ENCODE peak calls at places on chromosomes 11 and 22, in ten cellular contexts. One of them, this sample, is unnamed.

GRCh38 chr22:24191893-24192292 is 10.6 kb downstream of the SUSD2 start:
- DNase-seq in AG09309: no peak
- DNase-seq in AG04450: no peak
- DNase-seq in PC-9: no peak
- DNase-seq in A549: no peak
- DNase-seq in CD4-positive, alpha-beta T cell: no peak
- DNase-seq in tibial nerve: no peak
- DNase-seq in cardiac fibroblast: no peak
- DNase-seq in tibial artery: no peak
- DNase-seq in heart right ventricle: no peak
- DNase-seq in this sample: no peak

GRCh38 chr11:84214557-84214956 is 928.4 kb upstream of the CCDC90B start:
- DNase-seq in CD4-positive, alpha-beta T cell: no peak
- DNase-seq in heart right ventricle: no peak
- DNase-seq in tibial nerve: no peak
- DNase-seq in cardiac fibroblast: no peak
- DNase-seq in A549: no peak
- DNase-seq in AG09309: no peak
- DNase-seq in AG04450: no peak
- DNase-seq in PC-9: no peak
- DNase-seq in tibial artery: no peak
- DNase-seq in this sample: no peak

GRCh38 chr11:65616575-65617001 is 1.0 kb downstream of the PCNX3 start:
- DNase-seq in heart right ventricle: no peak
- DNase-seq in PC-9: no peak
- DNase-seq in AG09309: no peak
- DNase-seq in tibial nerve: no peak
- DNase-seq in cardiac fibroblast: no peak
- DNase-seq in CD4-positive, alpha-beta T cell: no peak
- DNase-seq in AG04450: no peak
- DNase-seq in tibial artery: peak; percentile 66
- DNase-seq in A549: no peak
- DNase-seq in this sample: no peak

GRCh38 chr11:72833792-72834501 is 19.7 kb downstream of the ATG16L2 start:
- DNase-seq in PC-9: no peak
- DNase-seq in tibial artery: no peak
- DNase-seq in CD4-positive, alpha-beta T cell: no peak
- DNase-seq in A549: no peak
- DNase-seq in cardiac fibroblast: peak; percentile 34
- DNase-seq in tibial nerve: peak; percentile 78
- DNase-seq in AG04450: no peak
- DNase-seq in AG09309: no peak
- DNase-seq in heart right ventricle: peak; percentile 58
- DNase-seq in this sample: no peak

GRCh38 chr22:48803171-48803992 is 1024.3 kb downstream of the BRD1 start:
- DNase-seq in cardiac fibroblast: no peak
- DNase-seq in tibial nerve: no peak
- DNase-seq in A549: no peak
- DNase-seq in PC-9: no peak
- DNase-seq in heart right ventricle: no peak
- DNase-seq in AG04450: no peak
- DNase-seq in tibial artery: no peak
- DNase-seq in AG09309: no peak
- DNase-seq in CD4-positive, alpha-beta T cell: no peak
- DNase-seq in this sample: no peak

GRCh38 chr11:36075053-36075452 is 131.2 kb downstream of the LDLRAD3 start:
- DNase-seq in AG04450: peak; percentile 77
- DNase-seq in AG09309: peak; percentile 76
- DNase-seq in tibial artery: no peak
- DNase-seq in A549: no peak
- DNase-seq in PC-9: no peak
- DNase-seq in heart right ventricle: no peak
- DNase-seq in tibial nerve: no peak
- DNase-seq in cardiac fibroblast: peak; percentile 86
- DNase-seq in CD4-positive, alpha-beta T cell: no peak
- DNase-seq in this sample: peak; percentile 52

GRCh38 chr11:403761-404431 is 9.9 kb downstream of the PKP3 start:
- DNase-seq in AG09309: no peak
- DNase-seq in AG04450: no peak
- DNase-seq in cardiac fibroblast: no peak
- DNase-seq in heart right ventricle: no peak
- DNase-seq in tibial artery: peak; percentile 64
- DNase-seq in A549: no peak
- DNase-seq in PC-9: no peak
- DNase-seq in CD4-positive, alpha-beta T cell: no peak
- DNase-seq in tibial nerve: no peak
- DNase-seq in this sample: no peak

GRCh38 chr11:118056806-118057205 is 20.1 kb upstream of the TMPRSS4 start:
- DNase-seq in PC-9: peak; percentile 33
- DNase-seq in tibial nerve: no peak
- DNase-seq in AG09309: no peak
- DNase-seq in heart right ventricle: no peak
- DNase-seq in CD4-positive, alpha-beta T cell: no peak
- DNase-seq in A549: no peak
- DNase-seq in cardiac fibroblast: no peak
- DNase-seq in AG04450: no peak
- DNase-seq in tibial artery: peak; percentile 34
- DNase-seq in this sample: no peak

GRCh38 chr11:47248304-47248663 is 330 bp downstream of the ACP2 start:
- DNase-seq in AG09309: no peak
- DNase-seq in tibial nerve: no peak
- DNase-seq in A549: no peak
- DNase-seq in tibial artery: no peak
- DNase-seq in CD4-positive, alpha-beta T cell: no peak
- DNase-seq in PC-9: no peak
- DNase-seq in cardiac fibroblast: peak; percentile 53
- DNase-seq in heart right ventricle: peak; percentile 22
- DNase-seq in AG04450: no peak
- DNase-seq in this sample: no peak

GRCh38 chr11:47247502-47247901 is 1.1 kb downstream of the ACP2 start:
- DNase-seq in tibial artery: no peak
- DNase-seq in A549: no peak
- DNase-seq in tibial nerve: no peak
- DNase-seq in AG04450: no peak
- DNase-seq in AG09309: no peak
- DNase-seq in CD4-positive, alpha-beta T cell: no peak
- DNase-seq in PC-9: no peak
- DNase-seq in cardiac fibroblast: no peak
- DNase-seq in heart right ventricle: no peak
- DNase-seq in this sample: no peak

GRCh38 chr11:47251751-47252150 is 3.1 kb upstream of the ACP2 start:
- DNase-seq in CD4-positive, alpha-beta T cell: no peak
- DNase-seq in AG04450: no peak
- DNase-seq in AG09309: no peak
- DNase-seq in heart right ventricle: no peak
- DNase-seq in cardiac fibroblast: no peak
- DNase-seq in PC-9: no peak
- DNase-seq in tibial nerve: no peak
- DNase-seq in tibial artery: no peak
- DNase-seq in A549: no peak
- DNase-seq in this sample: no peak

GRCh38 chr11:47249378-47249715 is 733 bp upstream of the ACP2 start:
- DNase-seq in tibial artery: no peak
- DNase-seq in heart right ventricle: no peak
- DNase-seq in CD4-positive, alpha-beta T cell: no peak
- DNase-seq in tibial nerve: no peak
- DNase-seq in PC-9: no peak
- DNase-seq in AG09309: no peak
- DNase-seq in AG04450: no peak
- DNase-seq in cardiac fibroblast: no peak
- DNase-seq in A549: no peak
- DNase-seq in this sample: no peak

DNA sequence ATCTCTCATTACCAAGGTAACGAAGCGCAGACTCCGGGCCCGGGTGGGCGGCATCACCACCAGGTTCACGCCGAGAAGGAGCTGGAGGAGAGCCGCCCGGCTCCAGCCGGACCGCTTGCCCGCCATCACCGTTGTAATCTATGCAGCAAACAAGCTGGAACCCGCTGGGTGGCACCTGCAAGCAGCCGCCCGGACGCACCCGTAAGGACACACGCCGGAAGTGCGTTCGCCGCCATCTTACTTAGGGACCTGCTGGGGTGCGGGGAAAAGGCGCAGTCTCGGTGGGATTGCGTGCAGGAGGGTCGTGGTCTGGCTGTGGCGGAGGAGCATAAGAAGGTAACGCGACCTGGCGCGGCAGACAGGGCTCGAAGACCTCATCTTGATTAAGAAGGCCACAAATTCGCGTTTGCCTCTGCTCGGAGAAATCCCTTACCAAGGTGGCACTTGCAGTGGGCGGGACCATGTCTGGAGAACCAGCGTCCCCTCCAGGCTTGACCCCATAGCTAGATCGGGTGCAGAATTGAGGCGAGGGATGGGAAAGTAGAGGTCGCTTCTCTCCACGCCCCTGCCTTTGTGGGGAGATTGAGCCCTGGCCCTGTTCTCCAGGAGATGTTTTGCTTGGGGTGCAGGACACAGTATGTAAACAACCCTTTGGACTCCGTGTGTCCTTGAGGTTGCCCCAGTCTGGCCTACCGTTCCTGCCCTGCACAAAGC is at the start of gene ACP2:
- DNase-seq in AG04450: peak; percentile 72
- DNase-seq in tibial nerve: peak; percentile 84
- DNase-seq in A549: peak; percentile 81
- DNase-seq in AG09309: no peak
- DNase-seq in CD4-positive, alpha-beta T cell: peak; percentile 78
- DNase-seq in heart right ventricle: peak; percentile 86
- DNase-seq in tibial artery: peak; percentile 93
- DNase-seq in cardiac fibroblast: peak; percentile 92
- DNase-seq in PC-9: peak; percentile 77
- DNase-seq in this sample: no peak
- TF ChIP-seq CTCF in AG04450: peak; percentile 41
- TF ChIP-seq CTCF in tibial nerve: no peak
- TF ChIP-seq CTCF in A549: peak; percentile 35
- TF ChIP-seq CTCF in AG09309: peak; percentile 23
- TF ChIP-seq CTCF in CD4-positive, alpha-beta T cell: no peak
- TF ChIP-seq CTCF in heart right ventricle: peak; percentile 31
- TF ChIP-seq CTCF in tibial artery: peak; percentile 26
- TF ChIP-seq CTCF in cardiac fibroblast: peak; percentile 20
- TF ChIP-seq CTCF in PC-9: no peak
- TF ChIP-seq CTCF in this sample: peak; percentile 38

GRCh38 chr11:103339485-103339857 is 230.2 kb downstream of the DYNC2H1 start:
- DNase-seq in A549: no peak
- DNase-seq in PC-9: no peak
- DNase-seq in CD4-positive, alpha-beta T cell: no peak
- DNase-seq in AG09309: no peak
- DNase-seq in tibial nerve: no peak
- DNase-seq in cardiac fibroblast: no peak
- DNase-seq in tibial artery: no peak
- DNase-seq in heart right ventricle: no peak
- DNase-seq in AG04450: no peak
- DNase-seq in this sample: no peak

DNA sequence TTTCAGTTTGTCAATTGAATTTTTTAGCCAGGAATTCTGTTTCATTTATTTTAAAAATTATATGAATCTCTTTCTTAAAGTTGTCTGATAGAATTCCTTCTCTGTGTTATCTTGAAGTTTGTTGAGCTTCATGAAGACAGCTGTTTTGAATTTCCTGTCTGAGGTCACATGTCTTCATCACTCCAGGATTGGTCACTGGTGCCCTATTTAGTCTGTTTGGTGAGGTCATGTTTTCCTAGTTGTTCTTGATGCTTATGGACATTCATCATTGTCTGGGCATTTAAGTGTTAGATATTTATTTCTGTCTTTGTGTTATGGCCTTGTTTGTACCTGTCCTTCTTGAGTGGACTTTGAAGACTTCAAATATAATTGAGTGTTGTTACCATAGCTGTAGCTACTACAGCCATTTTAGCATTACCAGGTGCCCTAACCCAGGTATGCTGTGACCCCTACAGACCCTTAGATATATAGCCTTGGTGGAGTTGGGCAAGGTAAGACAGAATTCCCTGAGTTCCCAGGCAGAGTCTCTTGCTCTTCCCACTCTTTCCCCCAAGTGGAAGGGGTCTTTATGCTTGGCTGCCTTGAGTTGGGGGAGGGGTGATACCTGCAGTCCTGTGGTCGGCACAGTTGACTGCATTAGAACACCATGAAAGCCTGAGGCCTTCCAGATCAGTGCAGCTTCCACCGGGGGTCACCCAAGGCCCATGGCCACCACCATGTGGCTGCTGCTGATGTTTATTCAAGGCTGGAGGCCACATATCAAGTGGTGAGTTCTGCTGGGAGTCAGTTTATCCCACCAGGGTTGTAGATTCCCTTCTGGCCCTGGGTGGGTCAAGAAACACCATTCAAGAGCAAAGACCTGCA is 229.6 kb downstream of the DYNC2H1 start:
- DNase-seq in AG09309: peak; percentile 16
- DNase-seq in PC-9: no peak
- DNase-seq in A549: no peak
- DNase-seq in CD4-positive, alpha-beta T cell: no peak
- DNase-seq in heart right ventricle: no peak
- DNase-seq in AG04450: no peak
- DNase-seq in cardiac fibroblast: peak; percentile 82
- DNase-seq in tibial artery: no peak
- DNase-seq in tibial nerve: no peak
- DNase-seq in this sample: no peak
- TF ChIP-seq CTCF in AG09309: peak; percentile 30
- TF ChIP-seq CTCF in PC-9: no peak
- TF ChIP-seq CTCF in A549: no peak
- TF ChIP-seq CTCF in CD4-positive, alpha-beta T cell: no peak
- TF ChIP-seq CTCF in heart right ventricle: no peak
- TF ChIP-seq CTCF in AG04450: peak; percentile 26
- TF ChIP-seq CTCF in cardiac fibroblast: no peak
- TF ChIP-seq CTCF in tibial artery: no peak
- TF ChIP-seq CTCF in tibial nerve: no peak
- TF ChIP-seq CTCF in this sample: peak; percentile 4

DNA sequence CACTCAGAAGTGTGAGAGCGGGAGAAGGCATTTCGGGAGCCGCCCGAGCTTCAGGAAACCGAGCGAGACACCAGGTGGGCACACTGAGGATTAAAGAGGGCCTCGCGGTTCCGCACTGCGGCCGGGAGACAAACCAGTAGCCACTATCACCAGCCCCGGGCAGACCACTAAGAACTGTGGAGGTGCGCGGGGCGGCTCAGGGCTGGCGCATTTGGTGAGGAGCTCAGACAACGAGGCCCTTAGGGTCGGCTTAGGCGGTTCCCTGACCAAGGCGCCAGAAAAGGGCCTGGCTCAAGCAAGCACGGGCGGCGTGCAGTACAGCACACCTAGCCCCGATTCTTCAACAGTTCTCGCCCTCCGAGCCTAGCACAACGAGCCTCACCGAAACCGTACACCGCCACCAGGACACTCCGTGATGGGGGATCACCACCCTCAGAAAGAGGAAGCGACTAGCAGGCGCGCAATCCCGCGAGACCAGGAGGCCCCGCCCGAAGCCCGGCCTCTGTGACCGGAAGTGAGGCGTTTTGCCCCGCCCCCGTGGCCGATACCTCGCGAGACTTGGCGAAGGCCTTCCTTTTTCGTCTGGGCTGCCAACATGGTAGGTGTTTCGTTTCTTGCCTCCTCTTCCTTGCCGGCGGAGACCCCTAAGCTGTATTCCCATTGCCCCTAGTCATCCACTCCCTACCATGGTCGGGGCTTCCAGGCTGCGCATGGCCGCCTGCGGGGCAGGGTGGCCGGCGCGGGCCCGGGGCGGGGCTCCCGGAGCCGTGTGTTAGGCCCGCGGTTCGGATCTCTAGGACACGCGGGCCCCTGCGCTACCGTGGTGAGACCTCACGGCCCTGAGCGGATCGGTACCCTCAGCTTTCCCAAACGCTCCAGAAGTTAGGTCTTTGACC is at the start of the genes RPL27A and TRIM66:
- DNase-seq in cardiac fibroblast: peak; percentile 98
- DNase-seq in PC-9: peak; percentile 82
- DNase-seq in tibial nerve: peak; percentile 98
- DNase-seq in tibial artery: peak; percentile 99
- DNase-seq in CD4-positive, alpha-beta T cell: peak; percentile 99
- DNase-seq in heart right ventricle: peak; percentile 99
- DNase-seq in AG04450: peak; percentile 91
- DNase-seq in A549: peak; percentile 84
- DNase-seq in AG09309: peak; percentile 72
- DNase-seq in this sample: peak; percentile 91
- TF ChIP-seq CTCF in cardiac fibroblast: peak; percentile 15
- TF ChIP-seq CTCF in PC-9: no peak
- TF ChIP-seq CTCF in tibial nerve: no peak
- TF ChIP-seq CTCF in tibial artery: peak; percentile 40
- TF ChIP-seq CTCF in CD4-positive, alpha-beta T cell: no peak
- TF ChIP-seq CTCF in heart right ventricle: no peak
- TF ChIP-seq CTCF in AG04450: peak; percentile 29
- TF ChIP-seq CTCF in A549: no peak
- TF ChIP-seq CTCF in AG09309: peak; percentile 19
- TF ChIP-seq CTCF in this sample: no peak

GRCh38 chr11:103604310-103604709 is 432.1 kb upstream of the DDI1 start:
- DNase-seq in cardiac fibroblast: no peak
- DNase-seq in heart right ventricle: no peak
- DNase-seq in AG09309: no peak
- DNase-seq in tibial nerve: no peak
- DNase-seq in CD4-positive, alpha-beta T cell: no peak
- DNase-seq in tibial artery: no peak
- DNase-seq in PC-9: no peak
- DNase-seq in AG04450: no peak
- DNase-seq in A549: no peak
- DNase-seq in this sample: no peak
- TF ChIP-seq CTCF in cardiac fibroblast: no peak
- TF ChIP-seq CTCF in heart right ventricle: no peak
- TF ChIP-seq CTCF in AG09309: no peak
- TF ChIP-seq CTCF in tibial nerve: no peak
- TF ChIP-seq CTCF in CD4-positive, alpha-beta T cell: no peak
- TF ChIP-seq CTCF in tibial artery: no peak
- TF ChIP-seq CTCF in PC-9: no peak
- TF ChIP-seq CTCF in AG04450: no peak
- TF ChIP-seq CTCF in A549: no peak
- TF ChIP-seq CTCF in this sample: no peak